ENCODE peak calls at places on chromosomes 3 and 15, in eight cellular contexts. L, P, X, Z, J, R, D and H are unnamed samples.

GRCh38 chr3:11329779-11330178 is 57.6 kb downstream of the ATG7 start:
- DNase-seq in L (no peak), P (no peak), X (no peak), Z (no peak), J (no peak), R (no peak), D (no peak), H (no peak)

GRCh38 chr3:48696156-48696555 is 10.4 kb upstream of the NCKIPSD start:
- DNase-seq in L (no peak), P (no peak), X (no peak), Z (no peak), J (peak), R (no peak), D (no peak), H (no peak)

GRCh38 chr3:110799236-110799635 is 272.4 kb upstream of the NECTIN3 start:
- DNase-seq in L (no peak), P (no peak), X (no peak), Z (no peak), J (no peak), R (no peak), D (no peak), H (no peak)

GRCh38 chr3:180870008-180870733 is 42.3 kb upstream of the FXR1 start:
- DNase-seq in L (peak), P (no peak), X (peak), Z (no peak), J (peak), R (no peak), D (peak), H (no peak)

GRCh38 chr3:194540268-194540937 is 53.6 kb upstream of the ATP13A3 start:
- DNase-seq in L (no peak), P (no peak), X (no peak), Z (no peak), J (no peak), R (no peak), D (no peak), H (no peak)

GRCh38 chr3:8456118-8456811 is 45.4 kb upstream of the LMCD1 start:
- DNase-seq in L (no peak), P (no peak), X (no peak), Z (no peak), J (no peak), R (no peak), D (no peak), H (no peak)

GRCh38 chr15:44490628-44491027 is 46.3 kb upstream of the EIF3J start:
- DNase-seq in L (no peak), P (peak), X (no peak), Z (no peak), J (no peak), R (no peak), D (no peak), H (no peak)

GRCh38 chr3:49805367-49805782 is 2.3 kb downstream of the INKA1 start:
- DNase-seq in L (no peak), P (no peak), X (peak), Z (no peak), J (peak), R (peak), D (peak), H (no peak)

GRCh38 chr3:14274537-14274936 is 95.9 kb downstream of the LSM3 start:
- DNase-seq in L (no peak), P (no peak), X (no peak), Z (no peak), J (peak), R (no peak), D (no peak), H (no peak)

GRCh38 chr3:149468504-149469212 is 5.8 kb upstream of the TM4SF4 start:
- DNase-seq in L (peak), P (no peak), X (no peak), Z (peak), J (no peak), R (peak), D (no peak), H (no peak)

GRCh38 chr3:50445919-50446318 is 57.5 kb downstream of the CACNA2D2 start:
- DNase-seq in L (no peak), P (no peak), X (no peak), Z (no peak), J (no peak), R (no peak), D (no peak), H (no peak)

GRCh38 chr3:16793321-16793720 is 91.4 kb upstream of the PLCL2 start:
- DNase-seq in L (no peak), P (no peak), X (no peak), Z (no peak), J (no peak), R (no peak), D (no peak), H (no peak)

GRCh38 chr3:147497301-147497700 is 88.1 kb downstream of the ZIC1 start:
- DNase-seq in L (no peak), P (no peak), X (no peak), Z (no peak), J (no peak), R (no peak), D (no peak), H (no peak)

GRCh38 chr3:56596441-56596840 is 39.5 kb downstream of the CCDC66 start:
- DNase-seq in L (no peak), P (no peak), X (no peak), Z (no peak), J (no peak), R (no peak), D (no peak), H (no peak)

GRCh38 chr15:90192961-90193786 is 8.0 kb upstream of the SEMA4B start:
- DNase-seq in L (no peak), P (no peak), X (peak), Z (no peak), J (no peak), R (no peak), D (no peak), H (no peak)

GRCh38 chr3:125386811-125387210 is 11.7 kb upstream of the ZNF148 start:
- DNase-seq in L (no peak), P (no peak), X (no peak), Z (no peak), J (no peak), R (no peak), D (no peak), H (no peak)

GRCh38 chr3:155995525-155996370 is 124.6 kb upstream of the KCNAB1 start:
- DNase-seq in L (no peak), P (peak), X (no peak), Z (peak), J (no peak), R (no peak), D (no peak), H (no peak)

GRCh38 chr15:36156855-36157521 is 422.4 kb upstream of the CDIN1 start:
- DNase-seq in L (no peak), P (no peak), X (no peak), Z (no peak), J (no peak), R (no peak), D (no peak), H (no peak)

GRCh38 chr3:48563382-48563918 is at the start of gene UCN2:
- DNase-seq in L (no peak), P (no peak), X (no peak), Z (no peak), J (no peak), R (no peak), D (no peak), H (no peak)

GRCh38 chr15:40069178-40070165 is 30.5 kb upstream of the SRP14 start:
- DNase-seq in L (peak), P (peak), X (peak), Z (peak), J (peak), R (peak), D (peak), H (no peak)

GRCh38 chr15:27121672-27122071 is 150.7 kb downstream of the GABRG3 start:
- DNase-seq in L (no peak), P (no peak), X (no peak), Z (no peak), J (no peak), R (no peak), D (no peak), H (no peak)

GRCh38 chr3:173892547-173892946 is 495.0 kb downstream of the NLGN1 start:
- DNase-seq in L (peak), P (no peak), X (no peak), Z (no peak), J (no peak), R (no peak), D (no peak), H (no peak)

GRCh38 chr3:26621891-26622633 is 510 bp upstream of the LRRC3B start:
- DNase-seq in L (no peak), P (no peak), X (no peak), Z (no peak), J (no peak), R (no peak), D (no peak), H (no peak)

GRCh38 chr3:155853214-155854146 is 747 bp downstream of the SLC33A1 start:
- DNase-seq in L (peak), P (no peak), X (peak), Z (no peak), J (no peak), R (peak), D (peak), H (no peak)

GRCh38 chr3:29721789-29722188 is 440.9 kb downstream of the RBMS3 start:
- DNase-seq in L (no peak), P (no peak), X (no peak), Z (no peak), J (no peak), R (no peak), D (no peak), H (no peak)

GRCh38 chr15:96353931-96354730 is 23.6 kb downstream of the NR2F2 start:
- DNase-seq in L (peak), P (no peak), X (peak), Z (no peak), J (peak), R (no peak), D (no peak), H (no peak)

GRCh38 chr3:188772886-188773285 is 398.9 kb upstream of the TPRG1 start:
- DNase-seq in L (no peak), P (no peak), X (no peak), Z (no peak), J (no peak), R (no peak), D (no peak), H (no peak)
- TF ChIP-seq CTCF in L (no peak), P (no peak), X (no peak), Z (no peak), J (no peak), R (no peak), D (no peak), H (no peak)

DNA sequence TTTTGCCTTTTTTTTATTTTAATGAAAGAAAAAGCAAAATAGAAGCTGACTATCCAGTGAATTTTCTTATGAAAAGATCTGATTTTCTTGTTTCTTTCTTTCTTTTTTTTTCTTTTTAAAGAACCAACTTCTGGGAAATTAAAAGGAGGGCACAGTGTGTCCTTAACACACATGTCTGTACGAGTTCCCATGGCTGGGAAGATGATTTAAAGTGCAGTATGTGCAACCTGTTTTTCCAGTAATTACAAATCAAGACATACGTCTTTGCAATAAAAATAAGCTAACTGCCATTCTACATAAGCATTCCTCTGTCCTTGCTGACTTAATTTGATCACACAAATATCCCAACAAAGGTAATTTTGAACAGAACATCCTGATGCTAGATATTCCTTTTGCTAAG is 416.1 kb downstream of the ROBO1 start:
- DNase-seq in L (no peak), P (no peak), X (no peak), Z (no peak), J (no peak), R (no peak), D (no peak), H (no peak)
- TF ChIP-seq CTCF in L (no peak), P (no peak), X (no peak), Z (no peak), J (no peak), R (no peak), D (no peak), H (no peak)

GRCh38 chr3:159486580-159486979 is 502.1 kb upstream of the IL12A start:
- DNase-seq in L (no peak), P (no peak), X (no peak), Z (no peak), J (no peak), R (no peak), D (no peak), H (no peak)
- TF ChIP-seq CTCF in L (no peak), P (no peak), X (no peak), Z (peak), J (no peak), R (peak), D (no peak), H (no peak)

GRCh38 chr15:82098674-82099073 is 52.9 kb upstream of the MEX3B start:
- DNase-seq in L (no peak), P (no peak), X (no peak), Z (no peak), J (no peak), R (no peak), D (no peak), H (no peak)

GRCh38 chr15:82100116-82100795 is 54.4 kb upstream of the MEX3B start:
- DNase-seq in L (no peak), P (no peak), X (no peak), Z (no peak), J (no peak), R (no peak), D (no peak), H (no peak)

GRCh38 chr15:82106671-82107070 is 60.9 kb upstream of the MEX3B start:
- DNase-seq in L (no peak), P (no peak), X (no peak), Z (no peak), J (no peak), R (no peak), D (no peak), H (no peak)

GRCh38 chr15:82105458-82106205 is 59.8 kb upstream of the MEX3B start:
- DNase-seq in L (peak), P (no peak), X (no peak), Z (no peak), J (no peak), R (no peak), D (no peak), H (no peak)

GRCh38 chr15:82103500-82103899 is 57.7 kb upstream of the MEX3B start:
- DNase-seq in L (no peak), P (no peak), X (no peak), Z (no peak), J (no peak), R (no peak), D (no peak), H (no peak)
- TF ChIP-seq CTCF in L (no peak), P (no peak), X (no peak), Z (no peak), J (no peak), R (no peak), D (peak), H (no peak)

GRCh38 chr3:42655980-42656679 is 2.6 kb downstream of the ZBTB47 start:
- DNase-seq in L (no peak), P (peak), X (peak), Z (no peak), J (no peak), R (no peak), D (no peak), H (no peak)

GRCh38 chr3:42653560-42654330 is at the start of gene ZBTB47:
- DNase-seq in L (no peak), P (peak), X (peak), Z (peak), J (peak), R (peak), D (peak), H (no peak)

GRCh38 chr3:42653303-42653559 is 266 bp upstream of the ZBTB47 start:
- DNase-seq in L (no peak), P (no peak), X (no peak), Z (peak), J (no peak), R (no peak), D (no peak), H (no peak)

GRCh38 chr3:42655331-42655888 is 1.9 kb downstream of the ZBTB47 start:
- DNase-seq in L (no peak), P (no peak), X (peak), Z (peak), J (peak), R (peak), D (no peak), H (no peak)

GRCh38 chr3:42654331-42655201 is 1.1 kb downstream of the ZBTB47 start:
- DNase-seq in L (peak), P (no peak), X (peak), Z (peak), J (peak), R (peak), D (peak), H (no peak)
- TF ChIP-seq CTCF in L (no peak), P (no peak), X (no peak), Z (no peak), J (no peak), R (no peak), D (peak), H (no peak)

GRCh38 chr3:66536791-66537190 is 36.0 kb upstream of the LRIG1 start:
- DNase-seq in L (no peak), P (no peak), X (no peak), Z (no peak), J (no peak), R (no peak), D (no peak), H (no peak)

GRCh38 chr3:66532160-66532587 is 31.4 kb upstream of the LRIG1 start:
- DNase-seq in L (no peak), P (no peak), X (no peak), Z (no peak), J (no peak), R (no peak), D (no peak), H (no peak)

GRCh38 chr3:66532613-66533012 is 31.8 kb upstream of the LRIG1 start:
- DNase-seq in L (no peak), P (no peak), X (no peak), Z (no peak), J (no peak), R (no peak), D (no peak), H (no peak)

GRCh38 chr3:66531256-66531655 is 30.4 kb upstream of the LRIG1 start:
- DNase-seq in L (no peak), P (no peak), X (no peak), Z (no peak), J (no peak), R (no peak), D (no peak), H (no peak)

GRCh38 chr3:66534304-66534703 is 33.5 kb upstream of the LRIG1 start:
- DNase-seq in L (no peak), P (no peak), X (no peak), Z (no peak), J (no peak), R (no peak), D (no peak), H (no peak)
- TF ChIP-seq CTCF in L (no peak), P (no peak), X (no peak), Z (no peak), J (no peak), R (no peak), D (no peak), H (no peak)

GRCh38 chr3:9793161-9793781 is 389 bp downstream of the ARPC4 start:
- DNase-seq in L (peak), P (no peak), X (no peak), Z (no peak), J (no peak), R (no peak), D (peak), H (no peak)
- TF ChIP-seq CTCF in L (no peak), P (no peak), X (no peak), Z (no peak), J (no peak), R (no peak), D (no peak), H (no peak)

GRCh38 chr3:133168025-133168401 is 129.8 kb downstream of the TMEM108 start:
- DNase-seq in L (no peak), P (no peak), X (no peak), Z (no peak), J (no peak), R (no peak), D (no peak), H (no peak)
- TF ChIP-seq CTCF in L (peak), P (no peak), X (no peak), Z (no peak), J (no peak), R (no peak), D (no peak), H (no peak)

GRCh38 chr15:42737529-42738328 is 801 bp upstream of the CDAN1 start:
- DNase-seq in L (peak), P (no peak), X (no peak), Z (no peak), J (peak), R (no peak), D (no peak), H (no peak)
- TF ChIP-seq CTCF in L (peak), P (peak), X (no peak), Z (no peak), J (no peak), R (no peak), D (no peak), H (no peak)